ENCODE peak calls at places on chromosomes 7 and 10, in four cellular contexts. F is adrenal gland; P is fibroblast of lung; K is CD8-positive, alpha-beta T cell. W is an unnamed sample. For H3K4me1, the result is how much of the 10 kb centered on the place peaks cover.

GRCh38 chr10:125881192-125881591 is at the start of gene DHX32:
- DNase-seq in F (peak), P (no peak), K (no peak), W (no peak)

GRCh38 chr7:95089916-95090315 is 182.5 kb downstream of the PPP1R9A start:
- DNase-seq in F (no peak), P (no peak), K (no peak), W (no peak)

GRCh38 chr7:100879685-100880261 is 4.9 kb downstream of the SRRT start:
- DNase-seq in F (no peak), P (no peak), K (no peak), W (no peak)

GRCh38 chr7:47647213-47647985 is 65.5 kb upstream of the TNS3 start:
- DNase-seq in F (no peak), P (no peak), K (no peak), W (no peak)

GRCh38 chr7:266851-267840 is 22.8 kb upstream of the FOXL3 start:
- DNase-seq in F (no peak), P (no peak), K (no peak), W (no peak)

GRCh38 chr10:70117646-70118045 is 15.0 kb downstream of the AIFM2 start:
- DNase-seq in F (no peak), P (no peak), K (no peak), W (no peak)

GRCh38 chr7:64515781-64516180 is 47.1 kb downstream of the ZNF680 start:
- DNase-seq in F (no peak), P (no peak), K (no peak), W (no peak)

GRCh38 chr10:44958196-44958896 is 1.3 kb upstream of the RASSF4 start:
- DNase-seq in F (peak), P (peak), K (no peak), W (no peak)

GRCh38 chr10:110815354-110816004 is 56.2 kb upstream of the PDCD4 start:
- DNase-seq in F (peak), P (no peak), K (no peak), W (no peak)

GRCh38 chr10:96512997-96513685 is 585 bp downstream of the TLL2 start:
- DNase-seq in F (no peak), P (peak), K (no peak), W (peak)

GRCh38 chr10:11272915-11273389 is 255.3 kb downstream of the CELF2 start:
- DNase-seq in F (no peak), P (no peak), K (no peak), W (no peak)

GRCh38 chr10:46234431-46235060 is 52.3 kb upstream of the ANTXRL start:
- DNase-seq in F (no peak), P (no peak), K (no peak), W (no peak)

GRCh38 chr7:54831644-54832095 is 72.7 kb upstream of the SEC61G start:
- DNase-seq in F (no peak), P (peak), K (no peak), W (no peak)

GRCh38 chr10:18158698-18159342 is 18.6 kb downstream of the CACNB2 start:
- DNase-seq in F (no peak), P (peak), K (no peak), W (no peak)

GRCh38 chr10:94038024-94038423 is 44.3 kb downstream of the PLCE1 start:
- DNase-seq in F (no peak), P (peak), K (no peak), W (no peak)

GRCh38 chr7:4525884-4526283 is 156.2 kb upstream of the FOXK1 start:
- DNase-seq in F (no peak), P (no peak), K (no peak), W (no peak)

GRCh38 chr10:16931919-16932318 is 114.7 kb upstream of the RSU1 start:
- DNase-seq in F (no peak), P (no peak), K (no peak), W (no peak)

GRCh38 chr7:103388469-103389140 is 41.2 kb downstream of the PSMC2 start:
- DNase-seq in F (no peak), P (no peak), K (no peak), W (no peak)

GRCh38 chr7:104971290-104972071 is 42.5 kb upstream of the KMT2E start:
- DNase-seq in F (no peak), P (peak), K (no peak), W (no peak)

GRCh38 chr7:155509725-155510551 is 36.4 kb downstream of the CNPY1 start:
- DNase-seq in F (no peak), P (no peak), K (no peak), W (no peak)

GRCh38 chr10:112967200-112967599 is 17.2 kb downstream of the TCF7L2 start:
- DNase-seq in F (no peak), P (peak), K (no peak), W (no peak)

GRCh38 chr7:128791968-128792319 is at the start of gene CCDC136:
- DNase-seq in F (no peak), P (peak), K (no peak), W (no peak)

GRCh38 chr7:138342990-138343389 is 117.1 kb upstream of the TRIM24 start:
- DNase-seq in F (no peak), P (no peak), K (no peak), W (no peak)

GRCh38 chr7:122453432-122453831 is 148.9 kb upstream of the FEZF1 start:
- DNase-seq in F (no peak), P (no peak), K (no peak), W (no peak)

GRCh38 chr10:47192273-47192672 is 107.7 kb upstream of the GDF10 start:
- DNase-seq in F (no peak), P (no peak), K (no peak), W (no peak)

GRCh38 chr10:101829561-101830315 is 11.5 kb upstream of the OGA start:
- DNase-seq in F (peak), P (no peak), K (peak), W (peak)

GRCh38 chr10:35640474-35640873 is 1.6 kb downstream of the FZD8 start:
- DNase-seq in F (peak), P (peak), K (no peak), W (no peak)

GRCh38 chr10:119644215-119644826 is 6.9 kb upstream of the BAG3 start:
- DNase-seq in F (peak), P (no peak), K (no peak), W (no peak)

GRCh38 chr10:84743483-84743882 is 415.1 kb downstream of the CCSER2 start:
- DNase-seq in F (no peak), P (no peak), K (no peak), W (no peak)

GRCh38 chr7:69657331-69657730 is 59.1 kb downstream of the AUTS2 start:
- DNase-seq in F (no peak), P (no peak), K (no peak), W (no peak)

GRCh38 chr10:4807803-4808507 is 18.1 kb upstream of the AKR1E2 start:
- DNase-seq in F (no peak), P (peak), K (no peak), W (no peak)

GRCh38 chr10:43000021-43000411 is 76.9 kb upstream of the RET start:
- DNase-seq in F (no peak), P (no peak), K (no peak), W (no peak)

GRCh38 chr7:7190142-7190541 is 7.8 kb downstream of the C1GALT1 start:
- DNase-seq in F (no peak), P (peak), K (no peak), W (no peak)

GRCh38 chr10:83373659-83374058 is 765.6 kb upstream of the GHITM start:
- DNase-seq in F (no peak), P (peak), K (no peak), W (no peak)

GRCh38 chr10:31118561-31118960 is 86.9 kb upstream of the ZNF438 start:
- DNase-seq in F (no peak), P (peak), K (no peak), W (no peak)

GRCh38 chr10:45000138-45000763 is 472 bp upstream of the ZNF22 start:
- DNase-seq in F (peak), P (peak), K (no peak), W (no peak)

GRCh38 chr7:3805151-3805550 is 504.1 kb downstream of the SDK1 start:
- DNase-seq in F (no peak), P (peak), K (no peak), W (no peak)

DNA sequence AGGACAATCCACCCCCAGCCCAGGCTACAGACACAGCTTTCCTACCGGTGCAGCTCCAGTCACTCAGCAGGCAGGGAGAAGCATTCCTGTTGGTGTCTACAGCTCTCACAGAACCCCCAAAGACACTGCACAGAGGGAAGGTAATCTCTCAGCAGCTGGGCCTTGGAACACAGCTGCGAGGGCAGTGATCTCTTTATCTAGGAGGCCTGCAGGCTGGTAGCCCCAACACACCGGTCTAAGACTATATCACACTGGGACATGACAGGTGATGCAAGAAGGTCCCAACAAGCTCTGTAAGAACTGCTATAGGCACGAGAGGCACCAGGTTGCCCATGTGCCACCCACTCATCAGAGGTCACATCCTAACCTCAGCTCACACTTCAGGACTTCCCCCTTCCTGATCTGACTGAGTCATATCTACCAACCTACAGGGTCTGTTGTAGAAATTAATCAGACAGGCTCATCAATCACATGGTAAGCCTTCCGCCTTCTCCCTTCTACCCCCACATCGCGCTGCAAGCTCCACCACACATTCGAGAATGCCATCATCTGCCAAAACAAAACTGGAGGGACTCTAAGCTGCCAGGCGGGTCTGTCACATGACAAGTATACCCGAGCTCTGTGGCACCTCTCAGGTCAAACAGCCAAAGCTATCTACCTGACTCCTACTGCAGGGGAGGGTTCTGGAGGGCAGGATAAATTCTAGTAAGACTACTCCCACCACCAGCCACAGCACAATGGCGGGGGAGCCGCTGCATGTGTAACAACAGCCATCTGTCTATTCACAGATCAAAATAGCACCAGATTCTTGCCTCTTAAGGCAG is 26.1 kb downstream of the FAM53B start:
- DNase-seq in F (no peak), P (peak), K (peak), W (peak)
- H3K4me1 ChIP-seq in F (half or more), P (under half), K (half or more), W (half or more)

GRCh38 chr10:79417731-79418130 is 27.7 kb downstream of the ZCCHC24 start:
- DNase-seq in F (no peak), P (no peak), K (no peak), W (no peak)
- H3K4me1 ChIP-seq in F (under half), P (under half), K (under half), W (under half)

GRCh38 chr7:149866139-149866785 is 7.5 kb upstream of the ATP6V0E2 start:
- DNase-seq in F (no peak), P (no peak), K (no peak), W (no peak)
- H3K4me1 ChIP-seq in F (under half), P (under half), K (half or more), W (half or more)

DNA sequence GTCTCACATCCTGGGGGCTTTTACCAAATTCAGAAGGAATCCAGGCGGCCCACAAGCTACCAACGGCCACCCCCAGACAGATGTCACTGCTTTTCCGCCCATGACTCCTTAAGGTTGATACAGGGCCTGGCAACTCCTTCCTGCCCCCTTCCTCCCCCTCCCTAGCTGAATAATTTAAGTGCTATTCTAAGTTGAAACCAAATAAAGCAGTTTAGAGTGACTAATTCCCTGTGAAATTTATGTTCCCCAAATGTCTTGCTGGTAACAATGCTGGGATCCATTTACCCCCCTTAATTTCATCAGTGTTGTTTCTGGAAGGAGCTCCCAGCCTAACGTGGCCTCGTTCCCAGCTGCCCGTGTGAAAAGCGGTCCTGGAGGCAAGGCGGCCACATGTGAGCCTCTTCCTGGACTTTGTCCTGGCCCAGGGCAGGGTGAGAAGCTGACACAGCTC is 109.6 kb downstream of the TMEM130 start:
- DNase-seq in F (no peak), P (peak), K (no peak), W (no peak)
- H3K4me1 ChIP-seq in F (under half), P (under half), K (under half), W (under half)

GRCh38 chr7:37220664-37221063 is 228.0 kb downstream of the ELMO1 start:
- DNase-seq in F (no peak), P (no peak), K (no peak), W (no peak)

GRCh38 chr7:37215524-37215923 is 233.1 kb downstream of the ELMO1 start:
- DNase-seq in F (no peak), P (no peak), K (no peak), W (no peak)

GRCh38 chr7:37216156-37216839 is 232.4 kb downstream of the ELMO1 start:
- DNase-seq in F (no peak), P (peak), K (no peak), W (no peak)

GRCh38 chr7:37218956-37219355 is 229.7 kb downstream of the ELMO1 start:
- DNase-seq in F (no peak), P (no peak), K (no peak), W (no peak)

DNA sequence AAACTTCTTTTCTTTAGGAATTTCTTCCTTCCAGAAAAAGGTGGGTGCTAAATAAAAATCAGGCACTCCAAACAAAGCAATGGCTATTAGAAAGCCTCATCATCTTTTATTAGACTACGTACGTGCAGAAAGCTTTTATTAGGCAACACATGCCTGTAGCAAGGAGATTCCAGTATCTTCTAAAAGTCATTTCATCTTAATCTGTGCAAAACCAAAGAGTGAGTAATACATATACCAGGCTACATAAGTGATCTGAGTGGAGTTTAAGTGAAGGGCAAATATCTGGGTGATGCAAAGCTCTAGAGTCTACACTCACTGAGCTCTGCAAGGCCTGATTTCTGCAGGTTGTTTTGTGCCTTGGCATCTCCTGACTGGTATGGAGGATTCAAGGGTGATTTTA is 231.7 kb downstream of the ELMO1 start:
- DNase-seq in F (no peak), P (peak), K (no peak), W (no peak)
- H3K4me1 ChIP-seq in F (under half), P (under half), K (under half), W (under half)

DNA sequence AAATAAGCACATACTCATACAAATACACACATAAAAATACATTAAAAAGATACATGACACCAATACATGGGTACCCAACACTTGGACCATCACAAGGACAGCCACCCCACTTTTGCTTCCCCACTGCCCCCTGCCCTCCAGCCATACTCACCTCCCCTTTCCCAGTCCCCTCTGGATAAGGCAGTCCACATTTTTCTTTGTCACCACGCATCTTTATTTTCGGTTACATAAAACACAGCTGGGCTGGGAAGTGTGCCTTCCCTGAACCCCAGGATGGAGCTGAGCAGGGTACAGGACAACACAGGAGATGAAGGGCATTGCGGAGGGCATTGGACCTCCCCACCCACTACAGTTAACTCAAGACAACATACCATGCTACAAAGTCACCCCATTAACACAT is 1.1 kb upstream of the HOXA3 start:
- DNase-seq in F (no peak), P (no peak), K (no peak), W (no peak)
- H3K4me1 ChIP-seq in F (under half), P (under half), K (half or more), W (under half)

GRCh38 chr7:30469303-30469702 is 9.3 kb downstream of the NOD1 start:
- DNase-seq in F (peak), P (peak), K (no peak), W (no peak)

GRCh38 chr7:30470163-30470770 is 8.3 kb downstream of the NOD1 start:
- DNase-seq in F (peak), P (peak), K (no peak), W (no peak)

GRCh38 chr7:30472081-30472770 is 6.4 kb downstream of the NOD1 start:
- DNase-seq in F (no peak), P (no peak), K (no peak), W (no peak)

GRCh38 chr7:30471205-30471604 is 7.4 kb downstream of the NOD1 start:
- DNase-seq in F (no peak), P (no peak), K (no peak), W (no peak)

GRCh38 chr7:30470783-30471182 is 7.8 kb downstream of the NOD1 start:
- DNase-seq in F (peak), P (peak), K (no peak), W (no peak)
- H3K4me1 ChIP-seq in F (under half), P (half or more), K (under half), W (under half)

W was measured in effector memory CD4-positive, alpha-beta T cell.